ENCODE peak calls at places on chromosome 18, in four cellular contexts. One of them, this sample, is unnamed.

GRCh38 chr18:79554321-79554720 is 125.3 kb upstream of the CTDP1 start:
- DNase-seq in IMR-90: no peak
- DNase-seq in mesenchymal stem cell: no peak
- DNase-seq in neuronal stem cell: no peak
- DNase-seq in this sample: no peak

GRCh38 chr18:9008709-9009635 is 93.5 kb upstream of the NDUFV2 start:
- DNase-seq in IMR-90: no peak
- DNase-seq in mesenchymal stem cell: no peak
- DNase-seq in neuronal stem cell: no peak
- DNase-seq in this sample: no peak

GRCh38 chr18:33761363-33761762 is 183.3 kb downstream of the ASXL3 start:
- DNase-seq in IMR-90: peak
- DNase-seq in mesenchymal stem cell: peak
- DNase-seq in neuronal stem cell: no peak
- DNase-seq in this sample: no peak

GRCh38 chr18:77008006-77008405 is 124.6 kb downstream of the MBP start:
- DNase-seq in IMR-90: no peak
- DNase-seq in mesenchymal stem cell: no peak
- DNase-seq in neuronal stem cell: no peak
- DNase-seq in this sample: no peak

GRCh38 chr18:73639788-73640187 is 507.8 kb downstream of the FBXO15 start:
- DNase-seq in IMR-90: no peak
- DNase-seq in mesenchymal stem cell: no peak
- DNase-seq in neuronal stem cell: no peak
- DNase-seq in this sample: no peak

GRCh38 chr18:7038330-7038846 is 79.2 kb downstream of the LAMA1 start:
- DNase-seq in IMR-90: peak
- DNase-seq in mesenchymal stem cell: peak
- DNase-seq in neuronal stem cell: peak
- DNase-seq in this sample: peak

GRCh38 chr18:10226971-10227370 is 227.5 kb upstream of the APCDD1 start:
- DNase-seq in IMR-90: no peak
- DNase-seq in mesenchymal stem cell: no peak
- DNase-seq in neuronal stem cell: no peak
- DNase-seq in this sample: no peak

GRCh38 chr18:33146009-33146408 is 294.5 kb downstream of the CCDC178 start:
- DNase-seq in IMR-90: no peak
- DNase-seq in mesenchymal stem cell: peak
- DNase-seq in neuronal stem cell: no peak
- DNase-seq in this sample: no peak

GRCh38 chr18:9441061-9441460 is 34.3 kb upstream of the RALBP1 start:
- DNase-seq in IMR-90: no peak
- DNase-seq in mesenchymal stem cell: no peak
- DNase-seq in neuronal stem cell: no peak
- DNase-seq in this sample: no peak

GRCh38 chr18:8995096-8995495 is 107.4 kb upstream of the NDUFV2 start:
- DNase-seq in IMR-90: no peak
- DNase-seq in mesenchymal stem cell: no peak
- DNase-seq in neuronal stem cell: no peak
- DNase-seq in this sample: no peak

GRCh38 chr18:53971331-53971730 is 253.1 kb downstream of the MBD2 start:
- DNase-seq in IMR-90: no peak
- DNase-seq in mesenchymal stem cell: no peak
- DNase-seq in neuronal stem cell: no peak
- DNase-seq in this sample: no peak

GRCh38 chr18:46167971-46168370 is 63.8 kb downstream of the HAUS1 start:
- DNase-seq in IMR-90: no peak
- DNase-seq in mesenchymal stem cell: no peak
- DNase-seq in neuronal stem cell: no peak
- DNase-seq in this sample: no peak

GRCh38 chr18:9103488-9103887 is 989 bp downstream of the NDUFV2 start:
- DNase-seq in IMR-90: peak
- DNase-seq in mesenchymal stem cell: peak
- DNase-seq in neuronal stem cell: no peak
- DNase-seq in this sample: peak

GRCh38 chr18:24208270-24209035 is 69.6 kb downstream of the CABYR start:
- DNase-seq in IMR-90: no peak
- DNase-seq in mesenchymal stem cell: no peak
- DNase-seq in neuronal stem cell: no peak
- DNase-seq in this sample: peak

GRCh38 chr18:2108581-2108980 is 462.7 kb downstream of the METTL4 start:
- DNase-seq in IMR-90: no peak
- DNase-seq in mesenchymal stem cell: no peak
- DNase-seq in neuronal stem cell: no peak
- DNase-seq in this sample: peak

GRCh38 chr18:26865557-26865956 is at the start of gene AQP4:
- DNase-seq in IMR-90: no peak
- DNase-seq in mesenchymal stem cell: no peak
- DNase-seq in neuronal stem cell: no peak
- DNase-seq in this sample: no peak

GRCh38 chr18:37516361-37516853 is 49.2 kb downstream of the CELF4 start:
- DNase-seq in IMR-90: no peak
- DNase-seq in mesenchymal stem cell: no peak
- DNase-seq in neuronal stem cell: no peak
- DNase-seq in this sample: no peak

GRCh38 chr18:72674710-72675109 is 130.6 kb upstream of the CBLN2 start:
- DNase-seq in IMR-90: no peak
- DNase-seq in mesenchymal stem cell: no peak
- DNase-seq in neuronal stem cell: no peak
- DNase-seq in this sample: no peak

GRCh38 chr18:45938488-45938935 is 28.6 kb downstream of the EPG5 start:
- DNase-seq in IMR-90: no peak
- DNase-seq in mesenchymal stem cell: no peak
- DNase-seq in neuronal stem cell: no peak
- DNase-seq in this sample: no peak

GRCh38 chr18:74834424-74835309 is 237.0 kb downstream of the ZNF407 start:
- DNase-seq in IMR-90: peak
- DNase-seq in mesenchymal stem cell: no peak
- DNase-seq in neuronal stem cell: no peak
- DNase-seq in this sample: peak

GRCh38 chr18:51191139-51191717 is 6.3 kb downstream of the MEX3C start:
- DNase-seq in IMR-90: no peak
- DNase-seq in mesenchymal stem cell: no peak
- DNase-seq in neuronal stem cell: no peak
- DNase-seq in this sample: no peak

GRCh38 chr18:75638223-75638596 is 210.7 kb upstream of the SMIM21 start:
- DNase-seq in IMR-90: peak
- DNase-seq in mesenchymal stem cell: peak
- DNase-seq in neuronal stem cell: no peak
- DNase-seq in this sample: peak

GRCh38 chr18:43587538-43588153 is 310.4 kb upstream of the SYT4 start:
- DNase-seq in IMR-90: peak
- DNase-seq in mesenchymal stem cell: peak
- DNase-seq in neuronal stem cell: peak
- DNase-seq in this sample: peak

GRCh38 chr18:74598350-74599001 is 806 bp downstream of the ZNF407 start:
- DNase-seq in IMR-90: peak
- DNase-seq in mesenchymal stem cell: peak
- DNase-seq in neuronal stem cell: peak
- DNase-seq in this sample: peak

GRCh38 chr18:21273568-21273967 is 31.5 kb downstream of the GREB1L start:
- DNase-seq in IMR-90: no peak
- DNase-seq in mesenchymal stem cell: no peak
- DNase-seq in neuronal stem cell: no peak
- DNase-seq in this sample: no peak

GRCh38 chr18:69845588-69846506 is 101.8 kb downstream of the CD226 start:
- DNase-seq in IMR-90: peak
- DNase-seq in mesenchymal stem cell: peak
- DNase-seq in neuronal stem cell: no peak
- DNase-seq in this sample: peak

GRCh38 chr18:50862401-50862800 is 16.5 kb upstream of the ME2 start:
- DNase-seq in IMR-90: no peak
- DNase-seq in mesenchymal stem cell: no peak
- DNase-seq in neuronal stem cell: no peak
- DNase-seq in this sample: no peak

GRCh38 chr18:22214731-22215528 is 45.5 kb downstream of the GATA6 start:
- DNase-seq in IMR-90: peak
- DNase-seq in mesenchymal stem cell: peak
- DNase-seq in neuronal stem cell: no peak
- DNase-seq in this sample: no peak

GRCh38 chr18:34709631-34710429 is at the start of gene DTNA:
- DNase-seq in IMR-90: peak
- DNase-seq in mesenchymal stem cell: peak
- DNase-seq in neuronal stem cell: peak
- DNase-seq in this sample: peak

GRCh38 chr18:2979871-2980606 is 32.9 kb downstream of the LPIN2 start:
- DNase-seq in IMR-90: no peak
- DNase-seq in mesenchymal stem cell: no peak
- DNase-seq in neuronal stem cell: no peak
- DNase-seq in this sample: no peak

GRCh38 chr18:55439036-55439435 is 149.0 kb downstream of the TCF4 start:
- DNase-seq in IMR-90: no peak
- DNase-seq in mesenchymal stem cell: no peak
- DNase-seq in neuronal stem cell: no peak
- DNase-seq in this sample: peak

GRCh38 chr18:79935925-79936324 is 15.5 kb downstream of the SLC66A2 start:
- DNase-seq in IMR-90: no peak
- DNase-seq in mesenchymal stem cell: no peak
- DNase-seq in neuronal stem cell: no peak
- DNase-seq in this sample: no peak

GRCh38 chr18:55699233-55699765 is 111.3 kb upstream of the TCF4 start:
- DNase-seq in IMR-90: no peak
- DNase-seq in mesenchymal stem cell: no peak
- DNase-seq in neuronal stem cell: no peak
- DNase-seq in this sample: no peak

GRCh38 chr18:49021076-49021432 is 70.3 kb upstream of the SMAD7 start:
- DNase-seq in IMR-90: no peak
- DNase-seq in mesenchymal stem cell: no peak
- DNase-seq in neuronal stem cell: no peak
- DNase-seq in this sample: no peak
- H3K9ac ChIP-seq in IMR-90: no peak
- H3K9ac ChIP-seq in mesenchymal stem cell: no peak
- H3K9ac ChIP-seq in neuronal stem cell: no peak
- H3K9ac ChIP-seq in this sample: peak

GRCh38 chr18:47413327-47413726 is 161.9 kb upstream of the SKOR2 start:
- DNase-seq in IMR-90: no peak
- DNase-seq in mesenchymal stem cell: no peak
- DNase-seq in neuronal stem cell: no peak
- DNase-seq in this sample: no peak

GRCh38 chr18:47410139-47410538 is 158.7 kb upstream of the SKOR2 start:
- DNase-seq in IMR-90: no peak
- DNase-seq in mesenchymal stem cell: no peak
- DNase-seq in neuronal stem cell: no peak
- DNase-seq in this sample: no peak

GRCh38 chr18:47411159-47411558 is 159.7 kb upstream of the SKOR2 start:
- DNase-seq in IMR-90: no peak
- DNase-seq in mesenchymal stem cell: no peak
- DNase-seq in neuronal stem cell: no peak
- DNase-seq in this sample: no peak

GRCh38 chr18:47407736-47408135 is 156.3 kb upstream of the SKOR2 start:
- DNase-seq in IMR-90: no peak
- DNase-seq in mesenchymal stem cell: no peak
- DNase-seq in neuronal stem cell: no peak
- DNase-seq in this sample: no peak

DNA sequence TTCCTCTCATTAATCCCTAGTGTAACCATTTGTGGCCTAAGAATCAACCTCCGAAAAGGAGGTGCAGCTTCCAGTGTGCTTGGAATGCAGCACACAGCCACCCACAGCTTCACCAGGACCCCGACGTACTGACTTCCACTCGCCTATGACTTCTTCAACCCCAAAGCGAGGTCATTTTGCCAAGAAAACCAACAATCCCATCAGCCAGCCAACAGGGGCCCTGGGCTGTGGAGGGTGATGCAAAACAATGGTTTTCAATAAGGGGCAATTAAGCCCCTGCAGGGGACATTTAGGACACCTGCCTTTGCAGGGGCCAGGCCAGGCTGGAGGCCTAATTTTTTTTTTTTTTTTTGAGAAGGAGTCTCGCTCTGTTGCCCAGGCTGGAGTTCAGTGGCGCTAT is 158.1 kb upstream of the SKOR2 start:
- DNase-seq in IMR-90: no peak
- DNase-seq in mesenchymal stem cell: no peak
- DNase-seq in neuronal stem cell: no peak
- DNase-seq in this sample: no peak
- H3K4me3 ChIP-seq in IMR-90: no peak
- H3K4me3 ChIP-seq in mesenchymal stem cell: no peak
- H3K4me3 ChIP-seq in neuronal stem cell: no peak
- H3K4me3 ChIP-seq in this sample: no peak

GRCh38 chr18:48621240-48621639 is 82.4 kb downstream of the CTIF start:
- DNase-seq in IMR-90: peak
- DNase-seq in mesenchymal stem cell: peak
- DNase-seq in neuronal stem cell: no peak
- DNase-seq in this sample: peak
- H3K4ac ChIP-seq in IMR-90: peak
- H3K4ac ChIP-seq in mesenchymal stem cell: peak
- H3K4ac ChIP-seq in neuronal stem cell: no peak
- H3K4ac ChIP-seq in this sample: no peak

GRCh38 chr18:63149200-63149587 is 170.4 kb downstream of the BCL2 start:
- DNase-seq in IMR-90: no peak
- DNase-seq in mesenchymal stem cell: no peak
- DNase-seq in neuronal stem cell: no peak
- DNase-seq in this sample: no peak

GRCh38 chr18:63148449-63149199 is 170.9 kb downstream of the BCL2 start:
- DNase-seq in IMR-90: peak
- DNase-seq in mesenchymal stem cell: peak
- DNase-seq in neuronal stem cell: no peak
- DNase-seq in this sample: no peak

GRCh38 chr18:63147010-63147409 is 172.6 kb downstream of the BCL2 start:
- DNase-seq in IMR-90: no peak
- DNase-seq in mesenchymal stem cell: no peak
- DNase-seq in neuronal stem cell: no peak
- DNase-seq in this sample: no peak

GRCh38 chr18:63146185-63146584 is 173.4 kb downstream of the BCL2 start:
- DNase-seq in IMR-90: no peak
- DNase-seq in mesenchymal stem cell: no peak
- DNase-seq in neuronal stem cell: no peak
- DNase-seq in this sample: no peak

DNA sequence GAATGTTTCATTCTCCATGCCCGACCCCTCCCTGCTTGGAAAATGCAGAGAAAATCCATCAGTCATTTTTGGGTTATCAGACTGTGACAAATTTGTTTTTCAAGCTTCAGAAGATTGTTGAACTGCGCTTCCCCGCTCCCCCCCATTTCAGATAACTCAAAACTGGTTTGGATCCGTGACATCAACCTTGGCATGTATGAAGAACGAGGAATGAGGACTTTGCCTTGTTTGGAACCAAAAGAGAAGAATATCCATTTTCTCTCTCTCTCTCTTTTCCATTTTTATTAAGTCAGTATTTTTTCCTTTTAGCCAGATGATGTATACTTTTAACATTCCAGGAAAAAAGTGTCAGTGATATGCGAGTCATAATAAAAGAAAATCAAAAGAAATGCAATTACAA is 171.6 kb downstream of the BCL2 start:
- DNase-seq in IMR-90: no peak
- DNase-seq in mesenchymal stem cell: no peak
- DNase-seq in neuronal stem cell: no peak
- DNase-seq in this sample: no peak
- H3K9ac ChIP-seq in IMR-90: no peak
- H3K9ac ChIP-seq in mesenchymal stem cell: peak
- H3K9ac ChIP-seq in neuronal stem cell: no peak
- H3K9ac ChIP-seq in this sample: no peak

GRCh38 chr18:57772387-57772799 is 30.7 kb downstream of the ATP8B1 start:
- DNase-seq in IMR-90: no peak
- DNase-seq in mesenchymal stem cell: no peak
- DNase-seq in neuronal stem cell: no peak
- DNase-seq in this sample: no peak
- H3K4me3 ChIP-seq in IMR-90: no peak
- H3K4me3 ChIP-seq in mesenchymal stem cell: no peak
- H3K4me3 ChIP-seq in neuronal stem cell: no peak
- H3K4me3 ChIP-seq in this sample: no peak

GRCh38 chr18:59050661-59051057 is 89.0 kb upstream of the SEC11C start:
- DNase-seq in IMR-90: no peak
- DNase-seq in mesenchymal stem cell: no peak
- DNase-seq in neuronal stem cell: no peak
- DNase-seq in this sample: no peak
- H3K4ac ChIP-seq in IMR-90: no peak
- H3K4ac ChIP-seq in mesenchymal stem cell: no peak
- H3K4ac ChIP-seq in neuronal stem cell: no peak
- H3K4ac ChIP-seq in this sample: no peak